ENCODE peak calls at places on chromosome 14, in ten cellular contexts. Z is WERI-Rb-1; B is cardiac muscle cell; M is right atrium auricular region; V is H1; F is CD4-positive, alpha-beta T cell; X is ovary; I is transverse colon; J is lower lobe of right lung; E is body of pancreas. U is an unnamed sample.

GRCh38 chr14:100022772-100023451 is 42.3 kb upstream of the EVL start:
- DNase-seq in M (no peak), I (no peak), B (peak; percentile 54), E (no peak), X (no peak), Z (no peak), J (no peak), V (no peak), F (no peak), U (no peak)

GRCh38 chr14:101477648-101478047 is 83.6 kb upstream of the DIO3 start:
- DNase-seq in X (no peak), J (no peak), F (no peak), V (no peak), Z (no peak), M (no peak), E (no peak), B (no peak), I (no peak), U (no peak)

GRCh38 chr14:55869397-55870049 is 248.7 kb upstream of the PELI2 start:
- DNase-seq in F (no peak), V (no peak), E (no peak), B (no peak), M (no peak), I (no peak), Z (no peak), J (no peak), X (no peak), U (no peak)

GRCh38 chr14:81669308-81669707 is 135.7 kb upstream of the SEL1L start:
- DNase-seq in J (no peak), V (no peak), X (no peak), M (no peak), F (no peak), E (no peak), I (no peak), B (no peak), Z (no peak), U (no peak)

GRCh38 chr14:64834965-64835364 is 44.7 kb downstream of the SPTB start:
- DNase-seq in M (no peak), B (no peak), E (no peak), I (no peak), F (no peak), J (no peak), V (no peak), X (no peak), Z (no peak), U (no peak)

GRCh38 chr14:90087433-90087832 is 25.6 kb downstream of the KCNK13 start:
- DNase-seq in V (no peak), I (peak; percentile 29), X (no peak), Z (no peak), B (peak; percentile 94), J (peak; percentile 54), E (peak; percentile 16), M (peak; percentile 78), F (no peak), U (peak; percentile 25)

GRCh38 chr14:74400328-74400727 is 25.7 kb downstream of the SYNDIG1L start:
- DNase-seq in X (no peak), E (no peak), F (no peak), J (no peak), I (no peak), Z (peak; percentile 26), B (peak; percentile 25), M (no peak), V (no peak), U (no peak)

GRCh38 chr14:89792489-89793366 is 161.8 kb downstream of the EFCAB11 start:
- DNase-seq in V (no peak), B (peak; percentile 47), X (no peak), Z (peak; percentile 11), I (no peak), F (no peak), M (peak; percentile 70), J (no peak), E (no peak), U (peak; percentile 66)

GRCh38 chr14:83548061-83548839 is 1981.7 kb upstream of the FLRT2 start:
- DNase-seq in I (no peak), V (no peak), E (no peak), B (peak; percentile 7), Z (no peak), X (no peak), J (no peak), F (no peak), M (no peak), U (no peak)

GRCh38 chr14:64979336-64980074 is 7.2 kb upstream of the FNTB start:
- DNase-seq in B (no peak), F (no peak), I (no peak), M (no peak), J (no peak), E (no peak), Z (no peak), X (no peak), V (no peak), U (no peak)

GRCh38 chr14:55530464-55530863 is 49.5 kb upstream of the KTN1 start:
- DNase-seq in I (no peak), F (no peak), B (no peak), J (no peak), X (no peak), Z (no peak), E (no peak), V (no peak), M (no peak), U (no peak)

GRCh38 chr14:73786942-73787759 is 64.5 kb upstream of the PTGR2 start:
- DNase-seq in I (peak; percentile 76), X (peak; percentile 81), F (peak; percentile 66), M (no peak), E (peak; percentile 80), Z (peak; percentile 40), V (peak; percentile 81), B (peak; percentile 58), J (peak; percentile 82), U (no peak)

GRCh38 chr14:100692859-100693558 is 33.7 kb upstream of the DLK1 start:
- DNase-seq in E (no peak), X (no peak), B (peak; percentile 79), M (no peak), V (no peak), F (no peak), J (no peak), Z (no peak), I (no peak), U (no peak)

GRCh38 chr14:100532154-100532915 is 54.9 kb downstream of the BEGAIN start:
- DNase-seq in J (peak; percentile 15), Z (peak; percentile 2), V (no peak), I (no peak), M (no peak), F (no peak), E (peak; percentile 81), X (peak; percentile 44), B (no peak), U (peak; percentile 3)

GRCh38 chr14:79658224-79658623 is 553.1 kb downstream of the DIO2 start:
- DNase-seq in Z (no peak), I (no peak), E (no peak), V (no peak), X (no peak), M (no peak), F (no peak), B (no peak), J (no peak), U (no peak)

GRCh38 chr14:72617391-72618011 is 276.4 kb downstream of the DPF3 start:
- DNase-seq in V (peak; percentile 48), I (no peak), J (no peak), B (peak; percentile 14), M (no peak), Z (no peak), F (no peak), E (no peak), X (peak; percentile 47), U (peak; percentile 23)

GRCh38 chr14:105472496-105472991 is 2.1 kb upstream of the CRIP2 start:
- DNase-seq in I (no peak), F (no peak), J (peak; percentile 66), X (no peak), E (peak; percentile 65), M (no peak), V (no peak), Z (no peak), B (no peak), U (no peak)
- TF ChIP-seq CTCF in I (no peak), F (no peak), J (no peak), X (no peak), E (no peak), M (no peak), V (no peak), Z (no peak), B (no peak), U (no peak)

DNA sequence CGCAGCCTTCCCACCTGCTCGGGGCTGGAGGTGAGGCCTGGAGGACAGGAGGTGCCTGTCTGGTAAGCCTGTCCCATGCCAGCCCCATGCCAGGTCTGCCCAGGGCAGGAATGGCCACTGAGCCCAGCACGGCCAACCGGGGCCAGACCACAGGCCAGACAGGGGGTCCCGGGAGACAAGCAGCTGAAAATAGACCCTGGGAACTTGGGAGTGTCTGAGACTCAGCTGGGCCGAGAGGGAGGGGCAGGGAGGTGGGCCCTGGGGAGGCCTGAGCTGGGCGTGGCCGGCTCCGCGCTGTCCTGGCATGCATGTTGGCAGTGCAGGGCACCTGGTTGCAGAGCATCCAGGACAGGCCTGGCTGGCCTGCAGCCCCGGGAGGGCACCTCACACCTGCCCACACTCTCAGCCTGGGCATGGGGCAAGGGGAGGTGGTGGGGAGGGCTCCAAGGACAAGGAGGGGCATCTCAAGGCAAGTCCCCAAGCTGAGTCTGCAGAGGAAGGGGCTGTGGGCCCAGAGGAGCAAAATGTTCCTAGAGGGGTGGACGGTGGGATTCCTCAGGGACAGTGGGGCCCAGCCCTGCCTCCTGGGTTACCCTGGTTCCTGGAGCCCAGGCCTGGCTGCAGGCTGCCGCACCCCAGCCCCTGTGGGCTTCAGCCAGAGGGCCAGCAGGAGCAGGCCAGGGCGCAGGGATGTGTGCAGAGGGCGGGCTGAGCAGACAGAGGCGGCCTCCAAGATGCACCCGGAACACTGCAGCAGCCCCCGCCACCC is 3.2 kb upstream of the CRIP1 start:
- DNase-seq in B (no peak), E (no peak), Z (no peak), I (peak; percentile 61), J (no peak), F (no peak), X (no peak), M (no peak), V (peak; percentile 43), U (no peak)
- H3K27ac ChIP-seq in B (peak overlapping the region; percentile 63), E (peak overlapping the region; percentile 97), Z (no peak overlapping the region), I (peak overlapping the region; percentile 98), J (peak overlapping the region; percentile 99), F (peak overlapping the region; percentile 100), X (no peak overlapping the region), M (peak overlapping the region; percentile 95), V (no peak overlapping the region), U (peak overlapping the region; percentile 92)

DNA sequence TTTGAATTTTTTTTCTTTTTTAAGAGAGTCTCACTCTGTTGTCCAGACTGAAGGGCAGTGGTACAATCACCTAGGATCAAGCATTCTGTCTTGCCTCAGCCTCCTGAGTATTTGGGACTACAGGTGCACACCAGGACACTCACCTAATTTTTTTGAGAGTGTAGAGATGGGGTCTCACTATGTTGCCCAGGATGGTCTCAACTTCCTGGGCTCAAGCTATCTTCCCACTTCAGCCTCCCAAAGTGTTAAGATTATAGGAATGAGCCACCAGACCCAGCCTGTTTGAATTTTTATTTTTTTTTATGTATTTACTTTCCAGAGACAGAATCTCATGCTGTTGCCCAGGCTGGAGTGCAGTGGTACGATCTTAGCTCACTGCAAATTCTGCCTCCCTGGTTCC is 11.3 kb downstream of the BAZ1A start:
- DNase-seq in B (no peak), I (no peak), F (no peak), E (no peak), V (no peak), Z (no peak), M (no peak), X (no peak), J (no peak), U (no peak)
- TF ChIP-seq CTCF in B (no peak), I (no peak), F (no peak), E (no peak), V (no peak), Z (no peak), M (no peak), X (no peak), J (no peak), U (no peak)

GRCh38 chr14:22559041-22559440 is 30.0 kb downstream of the DAD1 start:
- DNase-seq in M (no peak), E (no peak), B (no peak), V (no peak), I (no peak), X (no peak), J (no peak), F (no peak), Z (no peak), U (no peak)
- H3K27ac ChIP-seq in M (peak overlapping the region; percentile 20), E (peak overlapping the region; percentile 81), B (no peak overlapping the region), V (no peak overlapping the region), I (peak overlapping the region; percentile 74), X (no peak overlapping the region), J (peak overlapping the region; percentile 82), F (peak overlapping the region; percentile 99), Z (no peak overlapping the region), U (no peak overlapping the region)

U was measured in tibial nerve.